ENCODE peak calls at places on chromosome 22, in four cellular contexts. One of them, this sample, is unnamed.

GRCh38 chr22:30891781-30892180 is 76.8 kb downstream of the MORC2 start:
- DNase-seq in IMR-90: no peak
- DNase-seq in mesendoderm: no peak
- DNase-seq in neuronal stem cell: no peak
- DNase-seq in this sample: no peak

GRCh38 chr22:19871023-19871844 is 16.6 kb upstream of the GNB1L start:
- DNase-seq in neuronal stem cell: no peak
- DNase-seq in IMR-90: no peak
- DNase-seq in mesendoderm: no peak
- DNase-seq in this sample: no peak

GRCh38 chr22:32904044-32904443 is 102.5 kb downstream of the TIMP3 start:
- DNase-seq in neuronal stem cell: peak; percentile 38
- DNase-seq in IMR-90: peak; percentile 35
- DNase-seq in mesendoderm: peak; percentile 76
- DNase-seq in this sample: peak; percentile 54

GRCh38 chr22:21606775-21607174 is 23.0 kb downstream of the YDJC start:
- DNase-seq in neuronal stem cell: no peak
- DNase-seq in IMR-90: no peak
- DNase-seq in mesendoderm: no peak
- DNase-seq in this sample: no peak

GRCh38 chr22:46450931-46451660 is 86.3 kb downstream of the CELSR1 start:
- DNase-seq in neuronal stem cell: no peak
- DNase-seq in IMR-90: no peak
- DNase-seq in mesendoderm: no peak
- DNase-seq in this sample: no peak

GRCh38 chr22:17576475-17576874 is 13.2 kb downstream of the SLC25A18 start:
- DNase-seq in IMR-90: peak; percentile 65
- DNase-seq in mesendoderm: peak; percentile 96
- DNase-seq in neuronal stem cell: no peak
- DNase-seq in this sample: peak; percentile 28

GRCh38 chr22:20299736-20300136 is 20.1 kb downstream of the DGCR6L start:
- DNase-seq in neuronal stem cell: no peak
- DNase-seq in mesendoderm: no peak
- DNase-seq in IMR-90: peak; percentile 28
- DNase-seq in this sample: peak; percentile 10

GRCh38 chr22:40728731-40729189 is 49.5 kb downstream of the MCHR1 start:
- DNase-seq in IMR-90: no peak
- DNase-seq in mesendoderm: peak; percentile 54
- DNase-seq in neuronal stem cell: no peak
- DNase-seq in this sample: peak; percentile 86

GRCh38 chr22:41367039-41367679 is 14.6 kb upstream of the TEF start:
- DNase-seq in neuronal stem cell: no peak
- DNase-seq in IMR-90: peak; percentile 96
- DNase-seq in mesendoderm: peak; percentile 38
- DNase-seq in this sample: peak; percentile 44

GRCh38 chr22:39396797-39397195 is 2.8 kb upstream of the TAB1 start:
- DNase-seq in mesendoderm: no peak
- DNase-seq in IMR-90: no peak
- DNase-seq in neuronal stem cell: no peak
- DNase-seq in this sample: no peak
- H3K36me3 ChIP-seq in mesendoderm: no peaks in the 10 kb centered on the region
- H3K36me3 ChIP-seq in IMR-90: no peaks in the 10 kb centered on the region
- H3K36me3 ChIP-seq in neuronal stem cell: peaks cover 7% of the 10 kb centered on the region
- H3K36me3 ChIP-seq in this sample: peaks cover 4% of the 10 kb centered on the region

GRCh38 chr22:23086263-23086662 is 15.9 kb downstream of the GNAZ start:
- DNase-seq in mesendoderm: no peak
- DNase-seq in neuronal stem cell: no peak
- DNase-seq in IMR-90: no peak
- DNase-seq in this sample: no peak

GRCh38 chr22:23083315-23084021 is 13.1 kb downstream of the GNAZ start:
- DNase-seq in IMR-90: no peak
- DNase-seq in neuronal stem cell: no peak
- DNase-seq in mesendoderm: no peak
- DNase-seq in this sample: no peak

GRCh38 chr22:23085785-23086184 is 15.5 kb downstream of the GNAZ start:
- DNase-seq in neuronal stem cell: no peak
- DNase-seq in mesendoderm: peak; percentile 62
- DNase-seq in IMR-90: no peak
- DNase-seq in this sample: no peak

GRCh38 chr22:23085351-23085671 is 15.0 kb downstream of the GNAZ start:
- DNase-seq in mesendoderm: no peak
- DNase-seq in IMR-90: no peak
- DNase-seq in neuronal stem cell: no peak
- DNase-seq in this sample: no peak

DNA sequence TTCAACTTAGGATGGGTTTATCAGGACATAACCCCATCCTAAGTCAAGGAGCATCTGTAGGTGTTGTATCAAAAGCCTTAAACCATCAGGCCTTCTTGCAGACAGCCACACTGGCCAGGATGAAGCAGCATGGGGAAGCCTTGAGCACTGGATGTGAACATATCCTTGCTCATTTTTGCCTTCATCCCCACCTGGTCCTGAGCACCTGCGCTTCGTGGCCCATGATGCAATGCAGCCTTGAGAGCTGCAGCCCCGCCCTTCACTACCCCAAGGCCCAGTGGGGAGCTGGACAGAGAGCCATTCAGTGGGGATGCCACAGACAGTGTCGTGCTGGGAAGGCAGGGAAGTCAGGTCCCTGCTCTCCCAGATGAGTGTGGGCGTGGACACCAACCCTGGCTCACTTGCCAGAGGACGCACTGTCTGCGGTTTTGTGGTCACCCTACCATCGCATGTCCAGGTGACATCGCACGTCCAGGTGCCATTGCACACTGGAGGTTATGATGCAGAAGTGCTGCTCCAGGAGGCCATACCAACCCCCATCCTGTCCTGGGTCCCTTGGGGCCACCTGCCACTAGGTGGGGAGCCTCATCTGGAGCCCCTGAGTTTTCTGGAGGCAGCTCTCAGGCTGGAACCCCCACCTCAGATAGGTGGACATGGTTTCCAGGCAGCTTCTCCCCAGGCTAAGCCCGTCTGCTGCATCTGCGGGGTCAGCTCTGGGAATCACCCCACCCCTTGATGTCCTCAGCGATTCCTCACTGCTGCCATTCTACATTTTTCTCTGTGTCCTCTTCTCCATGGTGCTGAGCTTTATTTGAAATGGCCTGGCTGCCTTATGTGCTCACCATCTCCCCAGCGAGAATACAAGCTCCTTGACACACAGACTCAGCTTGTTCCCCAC is 14.4 kb downstream of the GNAZ start:
- DNase-seq in IMR-90: no peak
- DNase-seq in neuronal stem cell: no peak
- DNase-seq in mesendoderm: no peak
- DNase-seq in this sample: no peak
- H3K23ac ChIP-seq in IMR-90: no peak overlapping the region
- H3K23ac ChIP-seq in neuronal stem cell: peak overlapping the region; percentile 98
- H3K23ac ChIP-seq in mesendoderm: no peak overlapping the region
- H3K23ac ChIP-seq in this sample: peak overlapping the region; percentile 83

GRCh38 chr22:50209893-50210292 is 9.1 kb downstream of the SELENOO start:
- DNase-seq in IMR-90: peak; percentile 57
- DNase-seq in neuronal stem cell: no peak
- DNase-seq in mesendoderm: peak; percentile 52
- DNase-seq in this sample: peak; percentile 67
- H3K36me3 ChIP-seq in IMR-90: peaks cover 47% of the 10 kb centered on the region
- H3K36me3 ChIP-seq in neuronal stem cell: peaks cover 78% of the 10 kb centered on the region
- H3K36me3 ChIP-seq in mesendoderm: peaks cover 2% of the 10 kb centered on the region
- H3K36me3 ChIP-seq in this sample: peaks cover 72% of the 10 kb centered on the region

DNA sequence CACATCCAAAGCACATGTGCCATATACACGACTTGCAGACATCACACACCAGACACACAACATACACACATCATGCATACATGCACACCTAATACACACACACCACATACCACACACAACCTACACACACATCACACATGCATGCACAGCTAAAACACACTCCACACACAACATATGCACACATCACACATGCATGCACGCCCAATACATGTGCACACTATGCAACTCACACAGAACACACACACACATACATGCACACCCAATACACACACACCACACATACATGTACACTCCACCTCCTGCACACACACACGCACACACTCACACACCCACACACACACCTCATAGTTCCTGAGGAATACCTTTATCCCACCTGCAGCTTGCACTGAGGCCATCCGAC is 436.0 kb downstream of the MIAT start:
- DNase-seq in IMR-90: no peak
- DNase-seq in mesendoderm: no peak
- DNase-seq in neuronal stem cell: no peak
- DNase-seq in this sample: no peak
- H3K23ac ChIP-seq in IMR-90: peak overlapping the region; percentile 35
- H3K23ac ChIP-seq in mesendoderm: no peak overlapping the region
- H3K23ac ChIP-seq in neuronal stem cell: no peak overlapping the region
- H3K23ac ChIP-seq in this sample: no peak overlapping the region

DNA sequence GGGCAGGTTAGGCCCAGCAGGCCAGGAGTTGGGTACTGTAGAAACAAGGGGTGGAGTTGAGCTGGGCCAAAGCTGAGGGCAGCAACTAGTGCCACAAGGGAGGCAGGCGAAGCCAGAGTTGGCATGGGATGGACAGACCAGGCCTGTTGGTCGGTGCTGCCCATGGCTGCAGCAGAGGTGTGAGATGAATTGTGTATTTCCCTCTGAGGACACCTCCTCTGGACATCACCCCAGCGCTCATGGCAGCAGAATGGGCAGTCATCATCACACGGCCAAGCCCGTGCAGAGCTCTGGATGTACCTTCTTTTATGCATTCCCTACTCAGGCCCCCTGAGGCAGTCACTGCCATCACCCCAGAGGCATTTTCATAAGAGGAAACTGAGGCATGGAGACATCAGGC is 20.3 kb downstream of the TAB1 start:
- DNase-seq in mesendoderm: no peak
- DNase-seq in IMR-90: no peak
- DNase-seq in neuronal stem cell: no peak
- DNase-seq in this sample: no peak
- H3K36me3 ChIP-seq in mesendoderm: no peaks in the 10 kb centered on the region
- H3K36me3 ChIP-seq in IMR-90: peaks cover 71% of the 10 kb centered on the region
- H3K36me3 ChIP-seq in neuronal stem cell: peaks cover 88% of the 10 kb centered on the region
- H3K36me3 ChIP-seq in this sample: peaks cover 73% of the 10 kb centered on the region

DNA sequence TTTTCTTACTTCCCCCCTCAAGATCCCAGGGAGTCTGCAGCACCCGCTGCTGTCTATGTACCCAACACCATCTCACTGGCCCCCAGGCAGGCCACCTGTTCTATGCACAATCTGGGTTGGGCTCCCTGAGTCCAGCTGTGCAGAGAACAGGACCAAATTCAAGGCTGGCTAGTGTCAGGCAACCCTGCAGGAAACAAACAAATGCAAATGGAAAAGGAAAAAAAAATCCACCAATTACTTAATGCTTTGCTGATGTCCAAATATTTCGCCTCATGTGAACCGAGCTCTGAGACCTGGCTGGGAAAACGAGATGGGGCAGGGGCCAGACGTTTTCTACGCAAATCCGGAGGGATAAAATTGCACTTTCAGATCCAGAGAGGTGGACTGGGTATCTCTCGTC is 561.1 kb downstream of the MIAT start:
- DNase-seq in IMR-90: no peak
- DNase-seq in neuronal stem cell: no peak
- DNase-seq in mesendoderm: no peak
- DNase-seq in this sample: peak; percentile 30
- H3K23ac ChIP-seq in IMR-90: no peak overlapping the region
- H3K23ac ChIP-seq in neuronal stem cell: no peak overlapping the region
- H3K23ac ChIP-seq in mesendoderm: no peak overlapping the region
- H3K23ac ChIP-seq in this sample: no peak overlapping the region

DNA sequence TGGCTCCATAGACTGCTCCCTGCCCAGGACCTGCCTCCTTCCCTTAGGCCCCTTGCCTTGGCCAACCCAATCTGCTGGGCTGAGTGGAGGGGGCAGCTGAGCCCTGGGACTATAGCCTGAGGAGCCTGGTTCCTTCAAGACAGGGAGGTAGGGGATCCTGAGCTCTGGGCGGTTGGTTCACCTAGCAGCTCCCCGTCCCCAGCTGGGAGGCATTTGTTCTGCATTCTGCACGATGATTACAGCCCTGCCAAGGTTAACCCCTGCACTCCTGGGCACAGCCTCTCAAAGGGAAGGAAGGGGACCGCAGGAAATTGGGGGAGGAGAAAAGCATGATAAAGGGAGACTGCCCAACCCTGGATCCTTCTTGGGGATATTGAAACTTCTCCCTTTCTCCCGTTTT is 3.5 kb upstream of the CDC42EP1 start:
- DNase-seq in mesendoderm: peak; percentile 83
- DNase-seq in neuronal stem cell: no peak
- DNase-seq in IMR-90: no peak
- DNase-seq in this sample: no peak
- H3K36me3 ChIP-seq in mesendoderm: no peaks in the 10 kb centered on the region
- H3K36me3 ChIP-seq in neuronal stem cell: no peaks in the 10 kb centered on the region
- H3K36me3 ChIP-seq in IMR-90: no peaks in the 10 kb centered on the region
- H3K36me3 ChIP-seq in this sample: no peaks in the 10 kb centered on the region

DNA sequence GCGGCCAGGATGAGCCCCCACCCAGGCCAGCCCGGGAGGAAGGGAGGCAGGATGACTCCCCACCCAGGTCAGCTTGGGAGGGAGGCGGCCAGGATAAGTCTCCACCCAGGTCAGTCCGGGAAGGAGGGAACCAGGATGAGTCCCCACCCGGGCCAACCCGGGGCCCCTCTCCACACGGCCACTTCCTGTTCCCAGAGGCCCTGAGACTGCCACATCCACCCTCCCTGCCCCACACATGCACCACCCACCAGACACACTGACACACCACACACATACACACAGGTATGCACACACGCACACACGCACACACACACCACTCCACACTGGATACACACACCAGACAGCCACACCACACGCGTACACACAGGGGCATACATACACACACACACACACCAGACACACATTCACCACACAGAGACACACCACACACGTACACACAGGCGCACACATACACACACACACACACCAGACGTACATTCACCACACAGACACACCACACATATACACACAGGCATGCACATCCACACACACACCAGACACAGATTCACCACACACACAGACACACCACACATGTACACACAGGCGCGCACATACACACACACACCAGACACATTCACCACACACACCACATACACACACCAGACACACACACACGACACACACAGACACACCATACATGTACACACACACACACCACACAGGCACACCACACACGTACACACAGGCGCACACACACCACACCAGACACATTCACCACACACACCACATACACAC is 84.9 kb upstream of the PRR5 start:
- DNase-seq in neuronal stem cell: no peak
- DNase-seq in mesendoderm: peak; percentile 21
- DNase-seq in IMR-90: no peak
- DNase-seq in this sample: no peak
- H3K23ac ChIP-seq in neuronal stem cell: peak overlapping the region; percentile 46
- H3K23ac ChIP-seq in mesendoderm: no peak overlapping the region
- H3K23ac ChIP-seq in IMR-90: no peak overlapping the region
- H3K23ac ChIP-seq in this sample: no peak overlapping the region